ENCODE peak calls at places on chromosomes 5 and 9, in five cellular contexts. L is GM23338, S is hepatocyte, Y is GM23248, Q is K562. T is an unnamed sample. For H3K4me1, the result is how much of the 10 kb centered on the place peaks cover.

GRCh38 chr9:25935188-25935587 is 256.9 kb upstream of the TUSC1 start:
- DNase-seq in L (no peak), S (no peak), Y (no peak), Q (no peak), T (no peak)

GRCh38 chr9:31390352-31391025 is 994.0 kb upstream of the ACO1 start:
- DNase-seq in L (no peak), S (no peak), Y (no peak), Q (no peak), T (peak)

GRCh38 chr9:95087659-95088242 is 229.8 kb downstream of the FANCC start:
- DNase-seq in L (peak), S (no peak), Y (peak), Q (peak), T (no peak)

GRCh38 chr5:77985247-77985646 is 209.1 kb upstream of the TBCA start:
- DNase-seq in L (no peak), S (no peak), Y (no peak), Q (no peak), T (no peak)

GRCh38 chr9:100440071-100440470 is 13.1 kb downstream of the MSANTD3 start:
- DNase-seq in L (no peak), S (peak), Y (peak), Q (no peak), T (no peak)

GRCh38 chr5:125294844-125295243 is 548.4 kb upstream of the ZNF608 start:
- DNase-seq in L (no peak), S (no peak), Y (no peak), Q (no peak), T (no peak)

GRCh38 chr5:14871084-14871572 is 450 bp downstream of the ANKH start:
- DNase-seq in L (peak), S (peak), Y (peak), Q (peak), T (peak)

GRCh38 chr9:111599092-111599947 is at the start of gene PTGR1:
- DNase-seq in L (peak), S (peak), Y (peak), Q (no peak), T (peak)

GRCh38 chr5:36874465-36874864 is 2.1 kb upstream of the NIPBL start:
- DNase-seq in L (peak), S (no peak), Y (peak), Q (no peak), T (peak)

GRCh38 chr5:135377751-135378680 is 21.0 kb downstream of the MACROH2A1 start:
- DNase-seq in L (no peak), S (no peak), Y (no peak), Q (no peak), T (no peak)

GRCh38 chr5:173581408-173582197 is 34.8 kb downstream of the BOD1 start:
- DNase-seq in L (peak), S (peak), Y (peak), Q (peak), T (peak)

GRCh38 chr9:106757539-106757938 is 105.4 kb upstream of the ZNF462 start:
- DNase-seq in L (no peak), S (no peak), Y (no peak), Q (no peak), T (no peak)

GRCh38 chr5:38830521-38831051 is 15.2 kb upstream of the OSMR start:
- DNase-seq in L (no peak), S (no peak), Y (peak), Q (no peak), T (no peak)

GRCh38 chr5:179803651-179804598 is 2.7 kb downstream of the MGAT4B start:
- DNase-seq in L (no peak), S (peak), Y (peak), Q (peak), T (no peak)

GRCh38 chr5:127696688-127697087 is 6.5 kb upstream of the CCDC192 start:
- DNase-seq in L (no peak), S (no peak), Y (peak), Q (no peak), T (no peak)

GRCh38 chr9:136405481-136405880 is 4.9 kb downstream of the ENTR1 start:
- DNase-seq in L (no peak), S (no peak), Y (no peak), Q (no peak), T (no peak)
- H3K4me1 ChIP-seq in L (under half), S (under half), Y (under half), Q (under half), T (under half)

DNA sequence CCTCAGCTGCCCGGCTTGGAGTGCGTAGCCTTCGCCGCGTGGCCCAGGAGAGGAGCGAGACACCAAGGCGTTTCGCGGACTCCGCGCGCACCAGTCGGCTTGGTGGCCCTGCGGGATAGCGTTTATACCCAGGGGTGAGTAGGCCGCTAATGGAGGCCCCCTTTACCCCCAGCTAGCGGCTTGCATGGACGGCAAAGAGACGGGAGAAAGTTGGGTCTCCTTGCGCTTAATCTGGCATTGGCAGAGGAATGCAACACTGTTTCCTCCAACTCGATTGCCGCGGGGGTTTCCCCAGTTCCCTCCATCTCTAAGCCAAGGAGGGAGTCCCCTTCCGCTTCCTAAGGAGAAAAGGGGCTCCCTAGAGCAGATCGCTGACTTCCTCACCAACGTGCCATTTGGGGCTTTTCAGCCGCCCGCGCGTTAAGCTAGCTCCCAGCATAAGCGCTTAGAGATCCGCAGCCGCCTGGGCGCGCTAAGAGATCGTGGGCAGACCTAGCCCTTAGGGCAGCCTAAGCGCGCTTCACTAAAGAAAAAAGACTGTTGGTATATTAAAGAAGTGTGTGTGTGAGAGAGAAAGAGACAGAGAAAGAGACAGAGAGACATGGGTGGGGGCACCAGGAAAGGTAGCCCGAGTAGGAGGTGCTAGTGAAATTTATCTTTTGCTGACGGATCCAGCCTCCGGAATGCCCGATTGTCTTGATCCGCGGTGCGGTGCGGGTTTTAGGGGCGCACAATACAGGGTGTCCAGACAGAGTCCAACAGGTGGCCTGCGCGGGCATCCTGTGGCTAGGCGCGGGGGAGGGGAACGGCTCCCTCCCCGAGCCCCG is 597.9 kb upstream of the SGCD start:
- DNase-seq in L (peak), S (peak), Y (peak), Q (no peak), T (peak)
- TF ChIP-seq EZH2 in L (peak), S (peak), Y (no peak), Q (no peak), T (peak)

DNA sequence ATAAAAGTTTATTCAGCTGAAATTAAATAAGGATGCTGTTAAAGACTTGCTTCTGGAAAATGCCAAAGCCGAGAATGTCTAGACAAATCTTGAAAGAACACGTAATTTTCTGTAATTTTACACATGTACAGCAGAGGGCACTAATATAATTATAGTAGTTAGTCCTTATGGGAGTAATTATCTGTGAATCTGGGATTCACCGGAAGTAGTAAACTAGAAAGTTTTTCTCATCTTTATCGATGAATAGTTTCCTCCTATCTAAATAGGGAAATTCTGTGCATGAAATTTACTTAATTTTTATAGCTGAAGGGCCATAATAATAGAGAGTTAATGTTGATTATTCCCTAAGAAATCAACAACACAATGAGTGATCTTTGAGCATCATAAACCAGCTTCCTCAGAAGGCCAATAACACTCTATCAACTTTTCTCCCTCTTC is 18.4 kb upstream of the CNTLN start:
- DNase-seq in L (peak), S (peak), Y (peak), Q (no peak), T (peak)
- H2AFZ ChIP-seq in L (no peak), S (no peak), Y (peak), Q (no peak), T (no peak)

DNA sequence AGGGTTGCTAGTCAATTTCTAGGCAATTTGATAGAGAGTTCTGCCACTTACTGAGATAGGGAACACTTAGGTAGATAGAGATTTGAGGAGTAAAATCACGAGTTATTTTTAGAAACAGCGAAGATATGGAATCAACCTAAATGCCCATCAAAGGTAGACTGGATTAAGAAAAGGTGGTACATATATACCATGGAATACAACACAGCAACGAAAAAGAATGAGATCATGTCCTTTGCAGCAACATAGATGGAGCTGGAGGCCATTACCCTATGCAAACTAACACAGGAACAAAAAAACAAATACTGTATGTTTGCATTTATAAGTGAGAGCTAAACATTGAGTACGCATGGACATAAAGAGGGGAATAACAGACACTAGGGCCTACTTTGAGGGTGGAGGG is 9.7 kb downstream of the ELL2 start:
- DNase-seq in L (no peak), S (no peak), Y (no peak), Q (no peak), T (no peak)
- H3K4me1 ChIP-seq in L (under half), S (under half), Y (half or more), Q (under half), T (under half)

GRCh38 chr5:88033191-88033590 is 235.5 kb downstream of the TMEM161B start:
- DNase-seq in L (no peak), S (no peak), Y (no peak), Q (no peak), T (no peak)
- TF ChIP-seq EZH2 in L (no peak), S (no peak), Y (no peak), Q (no peak), T (no peak)

GRCh38 chr5:34556514-34556782 is 99.7 kb upstream of the RAI14 start:
- DNase-seq in L (no peak), S (no peak), Y (no peak), Q (no peak), T (no peak)

GRCh38 chr5:34552686-34553085 is 103.4 kb upstream of the RAI14 start:
- DNase-seq in L (no peak), S (no peak), Y (peak), Q (no peak), T (no peak)

GRCh38 chr5:34553544-34553943 is 102.6 kb upstream of the RAI14 start:
- DNase-seq in L (no peak), S (no peak), Y (no peak), Q (peak), T (no peak)

GRCh38 chr5:34554656-34555055 is 101.5 kb upstream of the RAI14 start:
- DNase-seq in L (no peak), S (no peak), Y (no peak), Q (no peak), T (no peak)

GRCh38 chr5:34555699-34556513 is 100.2 kb upstream of the RAI14 start:
- DNase-seq in L (no peak), S (no peak), Y (no peak), Q (no peak), T (no peak)
- H2AFZ ChIP-seq in L (peak), S (no peak), Y (no peak), Q (no peak), T (no peak)

GRCh38 chr9:19116391-19116790 is 10.9 kb downstream of the PLIN2 start:
- DNase-seq in L (no peak), S (no peak), Y (peak), Q (no peak), T (no peak)

GRCh38 chr9:19119801-19120440 is 7.4 kb downstream of the PLIN2 start:
- DNase-seq in L (no peak), S (no peak), Y (no peak), Q (no peak), T (no peak)

GRCh38 chr9:19119241-19119640 is 8.1 kb downstream of the PLIN2 start:
- DNase-seq in L (no peak), S (no peak), Y (no peak), Q (no peak), T (no peak)

GRCh38 chr9:19114680-19115270 is 12.1 kb upstream of the HAUS6 start:
- DNase-seq in L (no peak), S (no peak), Y (peak), Q (no peak), T (no peak)

GRCh38 chr9:19117039-19117716 is 10.1 kb downstream of the PLIN2 start:
- DNase-seq in L (no peak), S (no peak), Y (peak), Q (no peak), T (no peak)
- H3K4me1 ChIP-seq in L (under half), S (under half), Y (half or more), Q (under half), T (under half)

DNA sequence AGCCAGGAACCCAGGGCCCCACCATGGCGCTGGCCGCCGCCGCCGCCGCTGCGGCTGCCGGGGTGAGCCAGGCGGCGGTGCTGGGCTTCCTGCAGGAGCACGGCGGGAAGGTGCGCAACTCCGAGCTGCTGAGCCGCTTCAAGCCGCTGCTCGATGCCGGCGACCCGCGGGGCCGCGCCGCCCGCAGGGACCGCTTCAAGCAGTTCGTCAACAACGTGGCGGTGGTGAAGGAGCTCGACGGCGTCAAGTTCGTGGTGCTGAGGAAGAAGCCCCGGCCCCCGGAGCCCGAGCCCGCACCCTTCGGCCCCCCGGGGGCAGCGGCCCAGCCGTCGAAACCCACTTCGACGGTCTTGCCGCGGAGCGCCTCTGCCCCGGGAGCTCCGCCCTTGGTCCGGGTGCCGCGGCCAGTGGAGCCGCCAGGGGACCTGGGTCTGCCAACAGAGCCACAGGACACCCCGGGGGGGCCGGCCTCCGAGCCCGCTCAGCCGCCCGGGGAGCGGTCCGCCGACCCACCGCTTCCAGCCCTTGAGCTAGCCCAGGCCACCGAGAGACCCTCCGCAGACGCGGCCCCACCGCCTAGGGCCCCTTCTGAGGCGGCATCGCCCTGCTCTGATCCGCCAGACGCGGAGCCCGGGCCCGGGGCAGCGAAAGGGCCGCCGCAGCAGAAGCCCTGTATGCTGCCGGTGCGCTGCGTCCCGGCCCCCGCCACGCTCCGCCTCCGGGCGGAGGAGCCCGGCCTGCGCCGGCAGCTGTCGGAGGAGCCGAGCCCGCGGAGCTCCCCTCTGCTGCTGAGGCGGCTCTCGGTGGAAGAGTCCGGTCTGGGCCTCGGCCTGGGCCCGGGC is 718 bp downstream of the SOWAHA start:
- DNase-seq in L (peak), S (peak), Y (peak), Q (no peak), T (peak)
- TF ChIP-seq EZH2 in L (peak), S (peak), Y (no peak), Q (no peak), T (peak)

GRCh38 chr9:134644715-134645606 is 3.4 kb downstream of the COL5A1 start:
- DNase-seq in L (no peak), S (peak), Y (peak), Q (peak), T (peak)
- H2AFZ ChIP-seq in L (no peak), S (no peak), Y (no peak), Q (no peak), T (no peak)

T was measured in neural progenitor cell.